ENCODE peak calls at places on chromosomes 11 and 22, in six cellular contexts. G is foreskin fibroblast, Q is mucosa of descending colon, D is bronchial epithelial cell, T is thoracic aorta, R is Calu3. P is an unnamed sample.

GRCh38 chr11:60347084-60347797 is 20.2 kb downstream of the MS4A6E start:
- DNase-seq in G (no peak), Q (no peak), D (no peak), T (no peak), R (no peak), P (no peak)

GRCh38 chr11:65672982-65673381 is 10.3 kb upstream of the RELA start:
- DNase-seq in G (no peak), Q (no peak), D (no peak), T (no peak), R (no peak), P (no peak)

GRCh38 chr11:10594407-10594806 is 25.9 kb upstream of the LYVE1 start:
- DNase-seq in G (no peak), Q (no peak), D (peak; percentile 99), T (no peak), R (peak; percentile 25), P (no peak)

GRCh38 chr11:28346209-28346608 is 238.0 kb downstream of the METTL15 start:
- DNase-seq in G (no peak), Q (no peak), D (peak; percentile 85), T (no peak), R (no peak), P (no peak)

GRCh38 chr22:47019012-47019790 is 256.8 kb downstream of the TBC1D22A start:
- DNase-seq in G (no peak), Q (no peak), D (no peak), T (no peak), R (no peak), P (no peak)

GRCh38 chr11:17014321-17014773 is at the start of gene PLEKHA7:
- DNase-seq in G (no peak), Q (peak; percentile 61), D (no peak), T (no peak), R (peak; percentile 57), P (no peak)

GRCh38 chr22:35540600-35541253 is at the start of gene RASD2:
- DNase-seq in G (no peak), Q (no peak), D (no peak), T (no peak), R (peak; percentile 19), P (no peak)

GRCh38 chr22:46056169-46057041 is 79.4 kb upstream of the WNT7B start:
- DNase-seq in G (no peak), Q (peak; percentile 58), D (no peak), T (no peak), R (no peak), P (no peak)

GRCh38 chr11:118929496-118930151 is 3.9 kb upstream of the BCL9L start:
- DNase-seq in G (peak; percentile 64), Q (peak; percentile 93), D (peak; percentile 66), T (peak; percentile 75), R (peak; percentile 81), P (no peak)

GRCh38 chr11:69440876-69441275 is 40.6 kb upstream of the LINC01488 start:
- DNase-seq in G (no peak), Q (no peak), D (no peak), T (no peak), R (no peak), P (no peak)

GRCh38 chr11:60197442-60197841 is 14.6 kb upstream of the MS4A6A start:
- DNase-seq in G (no peak), Q (no peak), D (no peak), T (no peak), R (no peak), P (no peak)

GRCh38 chr11:65274734-65275682 is 13.2 kb downstream of the POLA2 start:
- DNase-seq in G (peak; percentile 95), Q (no peak), D (peak; percentile 86), T (peak; percentile 32), R (peak; percentile 86), P (no peak)

GRCh38 chr11:77141034-77141433 is 13.0 kb downstream of the MYO7A start:
- DNase-seq in G (peak; percentile 61), Q (no peak), D (peak; percentile 92), T (no peak), R (no peak), P (no peak)

DNA sequence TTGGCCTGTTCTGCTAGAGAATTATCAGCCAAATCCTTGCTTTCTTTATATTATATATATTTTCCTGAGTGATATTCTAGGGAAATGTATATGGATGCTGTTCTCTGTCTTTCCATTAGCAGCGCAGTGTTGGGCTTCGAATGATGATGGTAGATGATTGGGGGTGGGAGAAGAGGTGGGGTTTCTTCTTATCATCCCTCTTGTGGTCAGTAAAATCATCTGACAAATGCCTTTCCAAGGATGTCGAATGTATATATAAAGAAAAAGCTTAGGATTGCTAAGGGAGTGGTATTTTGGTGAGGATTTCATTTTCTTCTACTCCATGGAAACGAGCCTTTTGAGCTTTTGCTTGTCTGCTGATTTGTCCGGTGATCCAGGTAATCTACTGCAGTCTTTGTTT is 48.9 kb downstream of the ARHGEF12 start:
- DNase-seq in G (no peak), Q (no peak), D (no peak), T (no peak), R (no peak), P (peak; percentile 12)
- TF ChIP-seq CTCF in G (no peak), Q (no peak), D (no peak), T (no peak), R (no peak), P (no peak)

DNA sequence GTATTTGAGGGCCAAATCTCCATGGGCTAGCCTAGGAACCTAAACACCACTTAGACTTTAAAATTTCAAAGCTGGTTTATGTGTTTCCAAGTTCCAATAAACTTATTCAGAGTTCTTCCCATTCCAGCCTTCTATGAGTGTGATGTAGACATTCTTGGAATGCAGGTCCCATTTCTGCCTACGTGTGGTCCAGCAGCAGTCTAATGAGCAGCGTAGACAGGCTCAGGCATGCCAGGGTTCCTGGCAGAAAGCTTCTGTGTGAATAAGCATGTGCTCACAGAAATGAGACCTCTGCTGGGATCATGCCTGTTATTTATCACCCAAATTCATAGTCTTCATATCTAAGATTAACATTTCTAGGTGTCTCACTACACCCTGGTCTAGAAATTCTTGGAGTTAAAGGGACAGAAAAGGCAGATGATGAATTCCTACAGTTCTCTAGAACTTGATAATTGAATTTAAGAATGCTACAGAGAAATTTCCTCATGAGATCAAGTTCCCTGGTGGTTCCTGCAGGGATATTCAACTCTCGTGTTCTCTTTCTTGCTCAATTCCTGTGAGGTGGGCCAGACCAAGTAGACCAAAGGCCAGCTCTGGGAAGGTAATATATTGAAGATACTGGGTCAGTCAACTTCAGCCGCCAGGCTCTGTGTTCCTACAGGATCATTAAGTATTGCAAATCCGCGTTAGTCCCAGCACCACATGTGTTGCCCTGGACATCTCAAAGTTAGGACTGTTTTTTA is 17.6 kb downstream of the RNF185 start:
- DNase-seq in G (peak; percentile 83), Q (no peak), D (peak; percentile 99), T (peak; percentile 51), R (no peak), P (peak; percentile 94)
- TF ChIP-seq CTCF in G (no peak), Q (no peak), D (peak; percentile 0), T (peak; percentile 22), R (no peak), P (no peak)

DNA sequence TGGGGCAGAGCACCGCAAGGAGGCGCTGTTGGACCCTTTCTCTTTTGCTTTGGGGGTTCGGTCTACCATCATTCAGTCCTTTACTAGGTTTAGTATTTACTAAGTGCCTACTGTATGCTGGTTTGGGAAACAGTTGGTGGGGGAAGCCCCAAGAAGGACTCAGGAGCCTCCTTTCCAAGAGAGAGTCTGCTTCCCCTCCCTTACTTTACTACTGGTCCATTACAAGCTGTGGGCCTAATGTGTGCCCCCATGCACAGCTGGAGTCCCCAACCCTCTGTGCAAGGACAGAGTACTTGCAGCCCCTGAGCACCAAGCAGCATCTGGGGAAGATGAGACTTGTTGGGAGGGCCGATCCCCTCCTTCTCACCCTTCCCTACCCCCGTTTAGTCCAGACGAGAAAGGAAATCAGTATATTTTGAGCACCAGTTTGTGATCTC is 876 bp upstream of the UBE2L6 start:
- DNase-seq in G (peak; percentile 72), Q (no peak), D (peak; percentile 55), T (no peak), R (peak; percentile 85), P (no peak)
- TF ChIP-seq CTCF in G (peak; percentile 87), Q (peak; percentile 66), D (peak; percentile 94), T (peak; percentile 90), R (no peak), P (peak; percentile 97)

GRCh38 chr11:61973603-61974162 is 6.2 kb upstream of the FTH1 start:
- DNase-seq in G (no peak), Q (no peak), D (peak; percentile 91), T (no peak), R (no peak), P (no peak)
- TF ChIP-seq CTCF in G (no peak), Q (no peak), D (no peak), T (no peak), R (no peak), P (no peak)

GRCh38 chr11:25838918-25839611 is 492.9 kb upstream of the ANO3 start:
- DNase-seq in G (no peak), Q (no peak), D (peak; percentile 8), T (no peak), R (no peak), P (no peak)
- TF ChIP-seq CTCF in G (no peak), Q (no peak), D (no peak), T (no peak), R (no peak), P (peak; percentile 3)

GRCh38 chr11:86589856-86590589 is 82.4 kb downstream of the ME3 start:
- DNase-seq in G (no peak), Q (no peak), D (no peak), T (no peak), R (no peak), P (no peak)

GRCh38 chr11:86588566-86589090 is 83.8 kb downstream of the ME3 start:
- DNase-seq in G (no peak), Q (no peak), D (no peak), T (no peak), R (no peak), P (no peak)

GRCh38 chr11:86589204-86589603 is 83.2 kb downstream of the ME3 start:
- DNase-seq in G (no peak), Q (no peak), D (no peak), T (no peak), R (no peak), P (no peak)

GRCh38 chr11:86586307-86586706 is 86.1 kb downstream of the ME3 start:
- DNase-seq in G (no peak), Q (no peak), D (no peak), T (no peak), R (no peak), P (no peak)

GRCh38 chr11:86587559-86588193 is 84.7 kb downstream of the ME3 start:
- DNase-seq in G (no peak), Q (no peak), D (no peak), T (no peak), R (no peak), P (no peak)
- TF ChIP-seq CTCF in G (no peak), Q (no peak), D (no peak), T (no peak), R (no peak), P (no peak)

GRCh38 chr11:124867700-124868099 is 2.5 kb downstream of the ROBO3 start:
- DNase-seq in G (no peak), Q (no peak), D (peak; percentile 29), T (no peak), R (no peak), P (no peak)
- TF ChIP-seq CTCF in G (peak; percentile 39), Q (no peak), D (peak; percentile 48), T (peak; percentile 38), R (peak; percentile 29), P (peak; percentile 60)